ENCODE peak calls at places on chromosomes 3 and 15, in five cellular contexts. P is activated CD4-positive, alpha-beta T cell treated with anti-CD3 and anti-CD28 coated beads for 36 hours; Z is A549; N is C1 segment of cervical spinal cord; D is HFF-Myc. U is an unnamed sample.

GRCh38 chr3:189236352-189236751 is 64.6 kb downstream of the TPRG1 start:
- DNase-seq in P (no peak), Z (no peak), N (no peak), D (no peak), U (no peak)

GRCh38 chr3:632571-633170 is 436.1 kb downstream of the CHL1 start:
- DNase-seq in P (peak; percentile 64), Z (peak; percentile 67), N (peak; percentile 1), D (peak; percentile 9), U (peak; percentile 52)

GRCh38 chr15:52179278-52180195 is 11.7 kb downstream of the GNB5 start:
- DNase-seq in P (peak; percentile 93), Z (peak; percentile 90), N (peak; percentile 56), D (peak; percentile 12), U (peak; percentile 81)

GRCh38 chr3:65992106-65992505 is 46.6 kb downstream of the MAGI1 start:
- DNase-seq in P (no peak), Z (no peak), N (no peak), D (no peak), U (no peak)

GRCh38 chr3:50539887-50540286 is 27.7 kb downstream of the C3orf18 start:
- DNase-seq in P (no peak), Z (no peak), N (no peak), D (no peak), U (no peak)

GRCh38 chr15:51283026-51283425 is 55.4 kb downstream of the CYP19A1 start:
- DNase-seq in P (no peak), Z (no peak), N (no peak), D (no peak), U (no peak)

GRCh38 chr15:91790826-91791225 is 62.7 kb upstream of the SLCO3A1 start:
- DNase-seq in P (no peak), Z (no peak), N (no peak), D (no peak), U (no peak)

GRCh38 chr3:121431717-121432517 is 113.9 kb downstream of the POLQ start:
- DNase-seq in P (peak; percentile 56), Z (no peak), N (no peak), D (peak; percentile 11), U (peak; percentile 82)

GRCh38 chr3:129343643-129344360 is 65.1 kb downstream of the HMCES start:
- DNase-seq in P (peak; percentile 66), Z (peak; percentile 38), N (no peak), D (no peak), U (no peak)

GRCh38 chr3:128554100-128554464 is 61.1 kb upstream of the GATA2 start:
- DNase-seq in P (no peak), Z (peak; percentile 10), N (no peak), D (no peak), U (no peak)